ENCODE peak calls at places on chromosomes 16 and 17, in seven cellular contexts. L is stimulated activated CD8-positive, alpha-beta memory T cell treated with anti-CD3 and anti-CD28 coated beads, Interleukin-4, amount 100 ng/mL, for 1 hour; Q is GM10248; V is activated T-cell treated with anti-CD3 and anti-CD28 coated beads, Interleukin-2, amount 50 U/mL, for 1 hour; K is stimulated activated CD4-positive, alpha-beta T cell treated with anti-CD3 and anti-CD28 coated beads, Interleukin-2, amount 100 ng/mL, for 24 hours; G is spleen; H is activated CD4-positive, alpha-beta T cell treated with anti-CD3 and anti-CD28 coated beads for 4 hours. O is an unnamed sample.

GRCh38 chr17:77325826-77326581 is 185.2 kb downstream of the SEC14L1 start:
- DNase-seq in K (no peak), Q (no peak), G (peak), L (no peak), H (no peak), V (peak), O (no peak)

GRCh38 chr17:83056583-83057396 is 22.6 kb upstream of the METRNL start:
- DNase-seq in Q (no peak), L (no peak), K (no peak), H (no peak), G (peak), V (peak), O (no peak)

GRCh38 chr16:73228649-73229048 is 180.7 kb upstream of the ZFHX3 start:
- DNase-seq in K (no peak), H (no peak), Q (no peak), L (no peak), V (no peak), G (no peak), O (no peak)

GRCh38 chr16:65445313-65446260 is 323.7 kb upstream of the CDH11 start:
- DNase-seq in V (no peak), G (no peak), K (no peak), Q (no peak), L (no peak), H (no peak), O (no peak)

GRCh38 chr17:17937450-17937849 is 34.8 kb downstream of the TOM1L2 start:
- DNase-seq in K (no peak), L (no peak), G (no peak), V (no peak), Q (no peak), H (no peak), O (no peak)

GRCh38 chr16:1745900-1746692 is 25.2 kb downstream of the NME3 start:
- DNase-seq in H (no peak), G (no peak), Q (no peak), L (no peak), K (no peak), V (no peak), O (no peak)

GRCh38 chr17:19392303-19392702 is 5.3 kb upstream of the MFAP4 start:
- DNase-seq in Q (no peak), H (no peak), G (no peak), V (no peak), K (no peak), L (no peak), O (no peak)

GRCh38 chr16:73672135-73672534 is 624.2 kb upstream of the ZFHX3 start:
- DNase-seq in H (no peak), Q (no peak), V (no peak), G (no peak), L (no peak), K (no peak), O (no peak)

GRCh38 chr17:65022751-65023421 is 33.7 kb downstream of the GNA13 start:
- DNase-seq in V (no peak), Q (peak), K (no peak), L (no peak), G (no peak), H (no peak), O (no peak)

GRCh38 chr16:88194397-88195020 is 188.2 kb upstream of the ZNF469 start:
- DNase-seq in V (no peak), Q (no peak), L (no peak), K (no peak), H (no peak), G (no peak), O (no peak)

GRCh38 chr17:62923515-62924150 is 42.4 kb upstream of the TANC2 start:
- DNase-seq in Q (no peak), V (no peak), L (no peak), K (no peak), G (no peak), H (no peak), O (no peak)

GRCh38 chr17:17684901-17685774 is 3.9 kb downstream of the RAI1 start:
- DNase-seq in V (no peak), Q (no peak), K (no peak), L (no peak), G (no peak), H (no peak), O (no peak)

GRCh38 chr17:75950421-75950820 is 9.6 kb upstream of the FBF1 start:
- DNase-seq in K (no peak), H (no peak), Q (no peak), V (no peak), G (no peak), L (no peak), O (no peak)

GRCh38 chr16:47043970-47044684 is 70.7 kb upstream of the DNAJA2 start:
- DNase-seq in Q (no peak), H (no peak), G (no peak), K (no peak), L (no peak), V (no peak), O (no peak)